ENCODE peak calls at places on chromosomes 4 and X, in seven cellular contexts. K, A, M, G, W, U and N are unnamed samples.
A peak's percentile ranks its signal among the peaks of the same experiment; 100 is the strongest.

GRCh38 chrX:132413459-132413858 is 75.4 kb downstream of the MBNL3 start:
- DNase-seq in W (no peak), K (no peak), U (no peak), A (no peak), M (no peak), G (no peak), N (no peak)

GRCh38 chr4:39574946-39575345 is 47.7 kb upstream of the UGDH start:
- DNase-seq in G (no peak), M (no peak), A (peak; percentile 17), U (no peak), K (no peak), W (no peak), N (peak; percentile 10)

GRCh38 chr4:173119818-173120217 is 48.8 kb upstream of the GALNT7 start:
- DNase-seq in A (peak; percentile 79), M (no peak), U (no peak), K (no peak), G (no peak), W (no peak), N (no peak)

GRCh38 chrX:130523460-130524394 is 121.9 kb downstream of the RBMX2 start:
- DNase-seq in A (peak; percentile 10), U (no peak), G (no peak), M (no peak), K (no peak), W (no peak), N (no peak)

GRCh38 chrX:72026341-72027023 is 105.2 kb downstream of the RTL5 start:
- DNase-seq in G (no peak), A (no peak), W (no peak), M (no peak), K (no peak), U (no peak), N (peak; percentile 25)

GRCh38 chr4:2891294-2891693 is 47.6 kb downstream of the ADD1 start:
- DNase-seq in K (peak; percentile 89), M (no peak), U (no peak), W (no peak), G (no peak), A (peak; percentile 47), N (no peak)

GRCh38 chr4:15781427-15782095 is 3.4 kb downstream of the CD38 start:
- DNase-seq in A (peak; percentile 19), U (no peak), M (no peak), G (no peak), W (no peak), K (no peak), N (no peak)

GRCh38 chr4:94014484-94015136 is 186.1 kb downstream of the ATOH1 start:
- DNase-seq in A (no peak), G (no peak), U (no peak), K (no peak), W (no peak), M (no peak), N (no peak)

GRCh38 chrX:44974462-44974861 is 101.5 kb downstream of the KDM6A start:
- DNase-seq in M (no peak), K (peak; percentile 89), U (no peak), W (no peak), A (peak; percentile 64), G (no peak), N (no peak)

GRCh38 chrX:45295587-45295986 is 94.9 kb upstream of the DIPK2B start:
- DNase-seq in A (peak; percentile 35), G (no peak), M (no peak), U (no peak), W (no peak), K (no peak), N (no peak)

GRCh38 chr4:159178147-159178541 is 75.3 kb downstream of the RAPGEF2 start:
- DNase-seq in W (no peak), M (no peak), G (no peak), U (no peak), K (no peak), A (peak; percentile 15), N (no peak)

GRCh38 chrX:6225307-6226052 is 3.2 kb downstream of the NLGN4X start:
- DNase-seq in G (no peak), K (peak; percentile 62), A (no peak), M (no peak), W (no peak), U (no peak), N (no peak)
- TF ChIP-seq CTCF in G (no peak), K (no peak), A (no peak), M (peak; percentile 46), W (no peak), U (no peak), N (peak; percentile 70)

GRCh38 chr4:117654064-117654463 is 380.2 kb upstream of the NDST3 start:
- DNase-seq in K (no peak), A (no peak), U (no peak), M (no peak), W (no peak), G (no peak), N (no peak)
- TF ChIP-seq CTCF in K (no peak), A (no peak), U (no peak), M (no peak), W (no peak), G (no peak), N (no peak)

DNA sequence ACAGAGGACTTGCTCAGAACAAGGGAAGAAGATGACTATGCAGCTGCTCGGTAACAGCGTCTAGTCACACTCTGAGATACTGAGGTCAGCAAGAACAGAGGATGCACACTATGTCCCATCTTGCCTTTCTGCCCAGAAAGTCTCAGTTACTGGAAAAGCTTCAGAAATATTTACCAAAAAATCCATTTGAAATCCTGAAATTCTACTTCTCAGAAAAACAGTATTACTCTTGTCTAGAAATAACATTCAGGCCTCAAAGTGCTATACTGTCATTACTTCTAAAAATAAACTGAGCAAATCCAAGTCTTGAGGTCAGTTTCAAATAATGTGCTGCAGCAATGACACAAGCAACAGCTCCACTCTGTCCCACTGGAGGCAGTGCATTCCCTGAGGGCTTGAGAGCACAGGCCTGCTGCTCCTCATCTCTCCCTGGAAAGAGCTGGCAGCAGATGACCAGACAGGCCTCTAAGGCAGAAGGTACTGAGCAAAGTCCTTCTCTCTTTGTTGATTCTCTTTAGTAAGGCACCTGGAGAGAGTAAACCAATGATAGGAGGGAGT is 76.9 kb downstream of the CAMK2D start:
- DNase-seq in M (no peak), G (peak; percentile 3), W (peak; percentile 34), K (peak; percentile 74), U (no peak), A (peak; percentile 38), N (no peak)
- TF ChIP-seq CTCF in M (peak; percentile 28), G (no peak), W (peak; percentile 47), K (peak; percentile 50), U (no peak), A (peak; percentile 29), N (peak; percentile 45)

DNA sequence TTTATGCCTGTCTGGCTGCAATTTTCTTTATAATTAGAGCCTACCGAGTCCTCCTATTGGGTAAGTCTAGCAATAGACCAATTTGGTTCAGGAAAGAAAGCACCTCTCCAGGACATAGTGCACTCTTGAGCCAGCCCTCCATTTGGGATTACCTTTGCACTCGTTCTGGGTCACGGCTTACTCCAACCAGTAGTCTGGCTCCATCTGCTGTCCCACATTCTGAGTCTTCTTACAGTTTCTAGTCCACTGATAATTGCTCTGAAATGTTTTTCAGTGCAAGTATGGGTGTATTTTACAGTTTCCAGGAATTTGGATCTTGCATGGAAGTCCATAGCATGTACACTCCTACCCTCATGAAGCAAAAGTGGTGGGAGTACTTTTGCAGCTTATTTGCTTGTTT is 34.8 kb upstream of the USP51 start:
- DNase-seq in W (no peak), K (no peak), U (no peak), A (peak; percentile 1), M (no peak), G (no peak), N (no peak)
- TF ChIP-seq CTCF in W (no peak), K (no peak), U (no peak), A (no peak), M (peak; percentile 13), G (no peak), N (no peak)

GRCh38 chr4:36719425-36719824 is 438.0 kb downstream of the DTHD1 start:
- DNase-seq in K (no peak), M (no peak), G (no peak), W (no peak), A (no peak), U (no peak), N (no peak)

GRCh38 chr4:36722986-36723385 is 441.6 kb downstream of the DTHD1 start:
- DNase-seq in G (no peak), K (no peak), U (no peak), W (no peak), A (no peak), M (no peak), N (no peak)
- TF ChIP-seq CTCF in G (no peak), K (no peak), U (no peak), W (peak; percentile 20), A (no peak), M (no peak), N (no peak)